ENCODE peak calls at places on chromosomes 1 and 21, in six cellular contexts. E is astrocyte, D is fibroblast of lung, K is GM23338, N is GM23248, H is IMR-90. M is an unnamed sample. For H3K4me1, the result is how much of the 10 kb centered on the place peaks cover.

GRCh38 chr1:89721351-89721750 is 88.4 kb downstream of the LRRC8C start:
- DNase-seq in H (peak), K (no peak), N (peak), E (peak), D (peak), M (no peak)

GRCh38 chr1:17475729-17476128 is 36.3 kb upstream of the RCC2 start:
- DNase-seq in K (no peak), E (peak), D (peak), N (peak), H (peak), M (no peak)

GRCh38 chr1:145965119-145965744 is 742 bp downstream of the POLR3GL start:
- DNase-seq in K (no peak), H (no peak), E (no peak), N (no peak), D (no peak), M (no peak)

GRCh38 chr1:22105611-22106207 is 37.2 kb downstream of the WNT4 start:
- DNase-seq in K (peak), E (peak), D (peak), H (peak), N (peak), M (peak)

GRCh38 chr1:91018006-91018405 is 3.8 kb downstream of the ZNF644 start:
- DNase-seq in H (no peak), E (no peak), K (peak), N (peak), D (peak), M (peak)

GRCh38 chr1:101308935-101309333 is 72.1 kb downstream of the S1PR1 start:
- DNase-seq in N (no peak), K (peak), H (no peak), D (no peak), E (no peak), M (peak)

GRCh38 chr1:63981408-63981773 is 207.6 kb downstream of the ROR1 start:
- DNase-seq in D (no peak), E (no peak), N (no peak), K (no peak), H (no peak), M (no peak)

GRCh38 chr1:225824522-225824921 is 14.6 kb downstream of the EPHX1 start:
- DNase-seq in D (no peak), K (peak), H (no peak), N (no peak), E (no peak), M (no peak)

GRCh38 chr1:156401681-156402081 is 32.7 kb downstream of the RHBG start:
- DNase-seq in H (no peak), K (peak), E (no peak), N (no peak), D (no peak), M (peak)

GRCh38 chr1:90579212-90579802 is 137.8 kb downstream of the BARHL2 start:
- DNase-seq in D (peak), E (peak), H (peak), K (peak), N (peak), M (peak)

GRCh38 chr1:180182721-180183311 is 28.1 kb downstream of the QSOX1 start:
- DNase-seq in K (no peak), H (no peak), E (no peak), N (no peak), D (no peak), M (no peak)

GRCh38 chr1:183506561-183506960 is 34.3 kb downstream of the SMG7 start:
- DNase-seq in D (no peak), H (peak), K (no peak), E (peak), N (peak), M (no peak)

GRCh38 chr1:156852414-156852874 is 6.5 kb downstream of the INSRR start:
- DNase-seq in H (peak), N (peak), E (no peak), D (peak), K (no peak), M (no peak)

GRCh38 chr1:67683736-67684525 is 1.1 kb upstream of the GADD45A start:
- DNase-seq in H (peak), N (peak), K (no peak), D (peak), E (peak), M (no peak)

GRCh38 chr21:36756527-36756926 is 57.6 kb downstream of the SIM2 start:
- DNase-seq in N (peak), H (peak), D (no peak), E (peak), K (no peak), M (peak)

GRCh38 chr1:213065800-213066199 is 14.8 kb downstream of the RPS6KC1 start:
- DNase-seq in D (no peak), N (no peak), K (no peak), H (no peak), E (no peak), M (no peak)

GRCh38 chr1:213070399-213070798 is 19.4 kb downstream of the RPS6KC1 start:
- DNase-seq in D (peak), E (peak), H (peak), N (peak), K (no peak), M (no peak)

GRCh38 chr1:213067366-213067765 is 16.3 kb downstream of the RPS6KC1 start:
- DNase-seq in H (no peak), E (no peak), N (peak), K (no peak), D (no peak), M (no peak)

GRCh38 chr1:213061263-213061662 is 10.2 kb downstream of the RPS6KC1 start:
- DNase-seq in N (no peak), D (no peak), E (no peak), K (peak), H (no peak), M (peak)

DNA sequence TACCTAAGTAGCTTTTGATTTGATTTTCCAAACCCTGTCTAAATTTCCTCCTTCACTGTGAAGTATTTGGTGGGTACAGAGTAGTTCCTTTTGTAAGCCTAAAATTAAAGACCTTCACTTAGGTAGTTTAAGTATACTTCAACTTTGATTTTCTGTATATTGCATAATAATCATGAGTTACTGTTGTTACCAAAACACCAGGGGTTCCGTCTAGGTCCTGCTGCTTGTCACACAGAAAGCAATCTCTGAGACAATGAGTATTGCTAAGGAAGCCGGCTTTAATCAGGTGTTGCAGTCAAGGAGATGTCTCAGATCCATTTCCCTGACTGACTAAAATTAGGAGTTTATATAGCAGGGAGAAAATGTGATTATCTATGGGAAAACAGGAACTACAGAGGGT is 15.3 kb downstream of the RPS6KC1 start:
- DNase-seq in D (no peak), E (no peak), K (peak), H (no peak), N (no peak), M (peak)
- H3K4me2 ChIP-seq in D (no peak), E (no peak), K (no peak), H (no peak), N (no peak), M (no peak)

GRCh38 chr1:81186271-81186670 is 614.5 kb upstream of the ADGRL2 start:
- DNase-seq in H (peak), N (peak), K (no peak), E (peak), D (no peak), M (no peak)
- H3K4me1 ChIP-seq in H (under half), N (under half), K (under half), E (under half), D (under half), M (under half)

DNA sequence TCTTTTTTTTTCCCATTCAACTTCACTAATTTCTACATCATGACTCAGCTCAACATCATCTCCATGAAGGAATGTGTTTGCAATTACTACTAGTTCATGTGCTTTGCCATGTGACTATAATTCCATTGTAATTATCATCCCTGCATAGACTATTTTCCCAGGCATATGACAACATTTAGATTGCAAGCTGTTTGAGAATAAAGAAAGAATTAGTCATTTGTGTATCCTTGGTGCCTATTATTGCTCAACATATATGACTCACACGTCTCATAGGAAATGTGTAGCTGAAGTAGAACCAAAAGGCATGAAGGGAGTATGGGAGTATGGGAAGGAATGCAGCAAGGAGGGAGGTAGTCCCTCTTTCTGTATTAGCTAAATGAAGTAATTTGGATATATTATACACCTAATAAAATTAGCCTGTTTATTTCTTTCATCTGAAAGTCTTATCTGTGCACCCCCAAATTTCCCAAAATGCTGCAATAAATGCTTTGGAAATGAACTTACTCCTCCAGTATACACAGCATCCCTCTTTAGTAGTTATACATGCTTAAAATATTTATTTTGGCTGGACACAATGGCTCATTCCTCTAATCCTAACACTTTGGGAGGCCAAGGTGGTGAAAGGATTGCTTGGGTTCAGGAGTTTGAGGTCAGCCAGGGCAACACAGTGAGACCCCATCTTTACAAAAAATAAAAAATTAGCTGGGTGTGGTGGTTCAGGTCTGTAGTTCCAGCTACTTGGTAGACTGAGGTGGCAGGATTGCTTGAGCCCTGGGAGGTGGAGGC is 316.9 kb upstream of the ADGRL4 start:
- DNase-seq in E (peak), D (peak), N (peak), K (no peak), H (peak), M (peak)
- H3K4me2 ChIP-seq in E (peak), D (peak), N (peak), K (no peak), H (no peak), M (no peak)

DNA sequence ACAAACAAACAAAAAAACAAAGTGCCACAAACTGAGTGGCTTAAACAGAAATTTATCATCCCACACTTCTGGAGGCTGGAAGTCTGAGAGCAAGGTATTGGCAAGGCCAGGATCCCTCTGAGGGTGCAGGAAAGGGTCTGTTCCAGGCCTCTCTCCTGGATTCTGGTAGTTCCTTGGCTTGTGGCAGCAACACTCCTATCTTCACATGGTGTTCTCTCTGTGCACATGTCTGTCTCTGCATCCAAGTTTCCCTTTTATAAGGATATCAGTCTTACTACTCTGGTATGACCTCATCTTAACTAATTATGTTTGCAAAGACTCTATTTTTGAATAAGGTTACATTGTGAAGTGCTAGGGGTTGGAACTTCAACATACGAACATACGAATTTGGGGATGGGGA is 5.3 kb upstream of the VASH2 start:
- DNase-seq in D (no peak), H (no peak), N (no peak), E (no peak), K (no peak), M (no peak)
- H3K4me1 ChIP-seq in D (under half), H (under half), N (under half), E (under half), K (under half), M (under half)

GRCh38 chr1:168623838-168624237 is 47.4 kb downstream of the XCL1 start:
- DNase-seq in N (peak), K (no peak), H (no peak), E (no peak), D (no peak), M (no peak)

GRCh38 chr1:168618351-168618750 is 41.9 kb downstream of the XCL1 start:
- DNase-seq in K (no peak), E (no peak), H (no peak), N (no peak), D (no peak), M (no peak)

GRCh38 chr1:168623003-168623828 is 46.8 kb downstream of the XCL1 start:
- DNase-seq in H (peak), N (peak), D (peak), K (no peak), E (peak), M (peak)

GRCh38 chr1:168618887-168619286 is 42.5 kb downstream of the XCL1 start:
- DNase-seq in D (no peak), H (no peak), N (no peak), E (no peak), K (no peak), M (peak)

GRCh38 chr1:168621356-168621755 is 45.0 kb downstream of the XCL1 start:
- DNase-seq in K (peak), E (peak), N (peak), D (no peak), H (no peak), M (peak)
- H3K4me2 ChIP-seq in K (no peak), E (peak), N (peak), D (no peak), H (no peak), M (no peak)

GRCh38 chr1:31415658-31416057 is 2.6 kb downstream of the SERINC2 start:
- DNase-seq in E (no peak), K (no peak), N (no peak), D (no peak), H (no peak), M (no peak)

GRCh38 chr1:31412732-31413404 is at the start of gene SERINC2:
- DNase-seq in D (no peak), E (no peak), N (peak), K (peak), H (no peak), M (peak)

GRCh38 chr1:31413405-31414005 is 492 bp downstream of the SERINC2 start:
- DNase-seq in H (no peak), D (peak), N (peak), E (no peak), K (peak), M (peak)

GRCh38 chr1:31416101-31416736 is 3.2 kb downstream of the SERINC2 start:
- DNase-seq in E (no peak), K (peak), H (no peak), N (no peak), D (no peak), M (peak)

DNA sequence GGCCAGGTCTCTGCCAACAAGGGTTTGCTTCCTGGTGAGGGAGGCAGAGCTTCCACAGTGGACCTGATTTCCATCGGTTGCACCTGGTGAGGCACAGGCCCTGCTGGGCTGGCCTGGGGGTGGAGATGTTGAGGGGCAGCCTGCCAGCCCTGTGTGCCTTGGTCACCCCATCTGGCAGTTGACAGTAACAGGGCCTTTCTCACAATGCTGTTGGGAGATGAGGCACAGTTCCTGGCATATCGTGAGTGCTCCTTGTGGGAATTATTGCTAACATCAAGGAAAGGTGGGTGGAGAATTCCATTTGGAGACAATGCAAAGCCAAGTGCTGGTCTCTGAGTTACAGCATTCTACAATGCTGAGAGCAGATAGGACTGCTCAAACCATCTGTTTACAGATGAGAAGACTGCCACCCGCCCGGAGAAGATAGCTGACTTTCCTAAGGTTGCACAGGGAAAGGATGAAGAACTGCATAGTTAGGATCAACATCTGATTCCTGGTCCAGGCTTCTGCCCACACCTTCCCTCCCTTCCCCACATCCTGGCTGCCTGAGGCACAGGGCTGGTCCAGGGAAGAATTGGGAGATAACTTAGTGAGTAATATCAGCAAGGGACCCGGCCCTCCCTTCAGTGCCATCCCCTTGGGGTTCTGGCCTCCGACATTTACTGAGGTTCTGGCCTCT is 1.8 kb downstream of the SERINC2 start:
- DNase-seq in H (no peak), D (no peak), K (no peak), N (peak), E (no peak), M (no peak)
- H3K4me1 ChIP-seq in H (under half), D (under half), K (under half), N (under half), E (under half), M (under half)

GRCh38 chr1:25699501-25700089 is 83.0 kb downstream of the MAN1C1 start:
- DNase-seq in D (no peak), N (peak), H (no peak), K (no peak), E (no peak), M (no peak)
- H3K4me2 ChIP-seq in D (no peak), N (peak), H (no peak), K (peak), E (peak), M (no peak)

DNA sequence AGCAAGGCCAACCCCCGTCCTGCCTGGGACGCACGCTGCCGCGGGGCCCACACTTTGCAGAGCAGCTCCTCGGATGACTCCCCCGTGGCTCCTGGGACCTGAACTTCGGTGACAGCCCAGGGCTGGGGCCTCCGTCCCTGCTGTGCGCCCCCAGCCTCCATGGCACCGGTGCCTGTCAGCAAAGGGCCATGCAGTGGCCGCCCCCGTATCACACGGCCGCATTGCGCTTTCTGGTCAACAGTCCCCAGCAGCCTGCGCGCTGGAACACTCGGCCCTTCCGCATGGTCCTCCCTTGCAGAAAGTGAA is 18.0 kb downstream of the NADK start:
- DNase-seq in H (no peak), N (no peak), D (no peak), E (no peak), K (no peak), M (no peak)
- H3K4me1 ChIP-seq in H (under half), N (under half), D (under half), E (under half), K (under half), M (under half)